ENCODE peak calls at places on chromosomes 3 and 15, in nine cellular contexts. K is IMR-90; A is NCI-H345; C is esophagus muscularis mucosa; R is CD8-positive, alpha-beta T cell; Y is C1 segment of cervical spinal cord; M is activated B cell treated with CpG ODN at 0.5 μM for 24 hours; X is OCI-LY7; G is EL. Q is an unnamed sample.

GRCh38 chr3:127770671-127771370 is 51.5 kb downstream of the MGLL start:
- DNase-seq in K (no peak), A (peak), C (no peak), R (no peak), Y (no peak), M (no peak), X (no peak), G (peak), Q (no peak)

GRCh38 chr3:9781978-9782575 is 10.2 kb downstream of the TADA3 start:
- DNase-seq in K (no peak), A (no peak), C (no peak), R (no peak), Y (no peak), M (no peak), X (peak), G (no peak), Q (no peak)

GRCh38 chr3:141680620-141681389 is 57.3 kb upstream of the RNF7 start:
- DNase-seq in K (peak), A (peak), C (peak), R (no peak), Y (no peak), M (no peak), X (no peak), G (peak), Q (peak)

GRCh38 chr15:34132881-34133280 is 31.0 kb downstream of the PGBD4 start:
- DNase-seq in K (peak), A (no peak), C (no peak), R (no peak), Y (no peak), M (no peak), X (no peak), G (no peak), Q (no peak)

GRCh38 chr15:66878761-66879160 is 176.7 kb downstream of the SMAD6 start:
- DNase-seq in K (no peak), A (peak), C (peak), R (no peak), Y (no peak), M (no peak), X (peak), G (no peak), Q (no peak)

GRCh38 chr3:183584246-183584913 is 28.9 kb upstream of the KLHL6 start:
- DNase-seq in K (peak), A (no peak), C (no peak), R (no peak), Y (no peak), M (no peak), X (peak), G (peak), Q (peak)

GRCh38 chr3:129016725-129017530 is 15.8 kb downstream of the EFCC1 start:
- DNase-seq in K (peak), A (no peak), C (no peak), R (no peak), Y (no peak), M (peak), X (peak), G (no peak), Q (no peak)

GRCh38 chr3:100449214-100449613 is 43.2 kb upstream of the TMEM45A start:
- DNase-seq in K (no peak), A (no peak), C (no peak), R (no peak), Y (no peak), M (no peak), X (no peak), G (no peak), Q (no peak)

GRCh38 chr15:70259640-70260066 is 161.9 kb upstream of the TLE3 start:
- DNase-seq in K (no peak), A (no peak), C (no peak), R (no peak), Y (no peak), M (no peak), X (peak), G (no peak), Q (no peak)

GRCh38 chr3:48656841-48657281 is 5.8 kb downstream of the CELSR3 start:
- DNase-seq in K (no peak), A (no peak), C (no peak), R (no peak), Y (no peak), M (no peak), X (no peak), G (no peak), Q (no peak)

GRCh38 chr3:87900061-87900460 is 158.7 kb downstream of the CGGBP1 start:
- DNase-seq in K (no peak), A (no peak), C (no peak), R (no peak), Y (no peak), M (no peak), X (peak), G (peak), Q (no peak)

GRCh38 chr15:71261418-71261817 is 146.1 kb downstream of the THSD4 start:
- DNase-seq in K (no peak), A (no peak), C (no peak), R (no peak), Y (no peak), M (no peak), X (no peak), G (no peak), Q (no peak)

GRCh38 chr3:173912126-173912525 is 514.6 kb downstream of the NLGN1 start:
- DNase-seq in K (peak), A (no peak), C (no peak), R (no peak), Y (no peak), M (no peak), X (no peak), G (peak), Q (no peak)

GRCh38 chr3:143865302-143865701 is 17.0 kb upstream of the SLC9A9 start:
- DNase-seq in K (peak), A (no peak), C (no peak), R (no peak), Y (no peak), M (no peak), X (no peak), G (no peak), Q (no peak)

GRCh38 chr3:125123455-125123854 is 67.7 kb upstream of the HEG1 start:
- DNase-seq in K (no peak), A (no peak), C (no peak), R (no peak), Y (no peak), M (no peak), X (no peak), G (no peak), Q (no peak)

GRCh38 chr3:129016366-129016724 is 15.2 kb downstream of the EFCC1 start:
- DNase-seq in K (no peak), A (peak), C (no peak), R (no peak), Y (no peak), M (peak), X (peak), G (peak), Q (no peak)

GRCh38 chr3:101084404-101084803 is 91.2 kb upstream of the ABI3BP start:
- DNase-seq in K (no peak), A (no peak), C (no peak), R (no peak), Y (no peak), M (no peak), X (no peak), G (peak), Q (no peak)

GRCh38 chr15:28128036-28128435 is 28.9 kb upstream of the OCA2 start:
- DNase-seq in K (no peak), A (no peak), C (no peak), R (no peak), Y (peak), M (no peak), X (peak), G (no peak), Q (no peak)

GRCh38 chr15:65248506-65248905 is 37.2 kb upstream of the CILP start:
- DNase-seq in K (no peak), A (no peak), C (no peak), R (no peak), Y (no peak), M (no peak), X (no peak), G (no peak), Q (no peak)

GRCh38 chr15:43434436-43434835 is 58.5 kb downstream of the TP53BP1 start:
- DNase-seq in K (no peak), A (no peak), C (no peak), R (no peak), Y (no peak), M (no peak), X (no peak), G (no peak), Q (no peak)

GRCh38 chr3:72041531-72041930 is 256.6 kb upstream of the PROK2 start:
- DNase-seq in K (no peak), A (no peak), C (no peak), R (no peak), Y (no peak), M (no peak), X (no peak), G (no peak), Q (peak)

GRCh38 chr3:27686642-27687041 is 35.5 kb downstream of the EOMES start:
- DNase-seq in K (peak), A (no peak), C (no peak), R (no peak), Y (no peak), M (no peak), X (no peak), G (peak), Q (peak)

GRCh38 chr3:11457126-11457525 is 184.9 kb downstream of the ATG7 start:
- DNase-seq in K (peak), A (no peak), C (no peak), R (no peak), Y (no peak), M (no peak), X (no peak), G (no peak), Q (no peak)

GRCh38 chr15:85795669-85796305 is 1.1 kb upstream of the KLHL25 start:
- DNase-seq in K (no peak), A (no peak), C (no peak), R (no peak), Y (no peak), M (no peak), X (no peak), G (no peak), Q (no peak)

GRCh38 chr3:185717121-185717520 is 107.7 kb downstream of the IGF2BP2 start:
- DNase-seq in K (peak), A (no peak), C (no peak), R (no peak), Y (no peak), M (no peak), X (no peak), G (peak), Q (peak)

GRCh38 chr3:160577551-160578195 is 12.3 kb upstream of the KPNA4 start:
- DNase-seq in K (peak), A (no peak), C (no peak), R (no peak), Y (no peak), M (no peak), X (no peak), G (peak), Q (peak)

GRCh38 chr3:130709671-130710070 is 37.0 kb downstream of the PIK3R4 start:
- DNase-seq in K (no peak), A (no peak), C (no peak), R (no peak), Y (no peak), M (no peak), X (no peak), G (peak), Q (no peak)

GRCh38 chr3:111517801-111518200 is 24.2 kb upstream of the CD96 start:
- DNase-seq in K (no peak), A (no peak), C (no peak), R (no peak), Y (no peak), M (no peak), X (no peak), G (no peak), Q (no peak)

GRCh38 chr3:183823963-183824362 is 1.4 kb downstream of the MAP6D1 start:
- DNase-seq in K (no peak), A (peak), C (no peak), R (no peak), Y (no peak), M (no peak), X (no peak), G (no peak), Q (no peak)

GRCh38 chr15:87887177-87887576 is 369.4 kb downstream of the NTRK3 start:
- DNase-seq in K (no peak), A (no peak), C (no peak), R (no peak), Y (no peak), M (no peak), X (no peak), G (no peak), Q (no peak)

GRCh38 chr15:101621961-101622360 is 30.2 kb downstream of the TM2D3 start:
- DNase-seq in K (no peak), A (no peak), C (no peak), R (no peak), Y (no peak), M (no peak), X (no peak), G (no peak), Q (no peak)

GRCh38 chr15:48177875-48178611 is at the start of gene MYEF2:
- DNase-seq in K (peak), A (peak), C (no peak), R (peak), Y (peak), M (peak), X (peak), G (peak), Q (peak)

GRCh38 chr15:31465083-31465955 is 138.7 kb downstream of the KLF13 start:
- DNase-seq in K (no peak), A (no peak), C (no peak), R (no peak), Y (no peak), M (no peak), X (no peak), G (no peak), Q (no peak)

GRCh38 chr3:31242561-31242960 is 290.2 kb upstream of the STT3B start:
- DNase-seq in K (no peak), A (no peak), C (no peak), R (no peak), Y (no peak), M (no peak), X (no peak), G (no peak), Q (no peak)

GRCh38 chr15:83305696-83306291 is 21.3 kb upstream of the BNC1 start:
- DNase-seq in K (peak), A (no peak), C (peak), R (no peak), Y (no peak), M (no peak), X (no peak), G (peak), Q (no peak)

GRCh38 chr3:42513521-42513920 is 11.1 kb downstream of the VIPR1 start:
- DNase-seq in K (no peak), A (no peak), C (no peak), R (no peak), Y (no peak), M (no peak), X (no peak), G (no peak), Q (no peak)